ENCODE peak calls at places on chromosomes 3 and 15, in five cellular contexts. C, Z, P, Q and T are unnamed samples.

GRCh38 chr15:69719527-69719926 is 266.9 kb downstream of the RPLP1 start:
- DNase-seq in C (peak), Z (no peak), P (no peak), Q (no peak), T (no peak)

GRCh38 chr3:60064210-60065178 is 1014.7 kb upstream of the CFAP20DC start:
- DNase-seq in C (no peak), Z (no peak), P (no peak), Q (no peak), T (no peak)

GRCh38 chr3:150220791-150221190 is 187.3 kb upstream of the TSC22D2 start:
- DNase-seq in C (no peak), Z (no peak), P (no peak), Q (no peak), T (no peak)

GRCh38 chr3:5019411-5020261 is 40.4 kb downstream of the BHLHE40 start:
- DNase-seq in C (no peak), Z (no peak), P (no peak), Q (no peak), T (peak)

GRCh38 chr15:71713191-71713798 is 97.1 kb upstream of the NR2E3 start:
- DNase-seq in C (no peak), Z (no peak), P (no peak), Q (no peak), T (no peak)

GRCh38 chr3:104835376-104835775 is 531.3 kb upstream of the ALCAM start:
- DNase-seq in C (no peak), Z (no peak), P (no peak), Q (no peak), T (no peak)

GRCh38 chr3:37626722-37627565 is 234.7 kb upstream of the CTDSPL start:
- DNase-seq in C (no peak), Z (no peak), P (no peak), Q (no peak), T (no peak)

GRCh38 chr3:184981071-184981470 is 169.1 kb downstream of the VPS8 start:
- DNase-seq in C (no peak), Z (no peak), P (no peak), Q (no peak), T (no peak)

GRCh38 chr3:123780656-123781055 is 103.5 kb downstream of the MYLK start:
- DNase-seq in C (no peak), Z (no peak), P (no peak), Q (no peak), T (no peak)

GRCh38 chr3:15823092-15823491 is 25.3 kb upstream of the ANKRD28 start:
- DNase-seq in C (no peak), Z (no peak), P (no peak), Q (peak), T (no peak)

GRCh38 chr15:74870496-74871213 is 2.5 kb downstream of the SCAMP2 start:
- DNase-seq in C (no peak), Z (no peak), P (no peak), Q (no peak), T (no peak)

GRCh38 chr3:73512095-73512494 is 112.6 kb downstream of the PDZRN3 start:
- DNase-seq in C (no peak), Z (no peak), P (no peak), Q (no peak), T (no peak)

GRCh38 chr15:61621146-61621545 is 392.0 kb upstream of the RORA start:
- DNase-seq in C (no peak), Z (no peak), P (no peak), Q (peak), T (no peak)

GRCh38 chr3:66983101-66983500 is 15.0 kb upstream of the KBTBD8 start:
- DNase-seq in C (no peak), Z (no peak), P (no peak), Q (no peak), T (no peak)

GRCh38 chr15:41483519-41483918 is 10.2 kb upstream of the ITPKA start:
- DNase-seq in C (no peak), Z (no peak), P (no peak), Q (no peak), T (no peak)

GRCh38 chr3:74091204-74091603 is 466.5 kb upstream of the PDZRN3 start:
- DNase-seq in C (no peak), Z (no peak), P (no peak), Q (no peak), T (no peak)

GRCh38 chr15:92810418-92811138 is 89.5 kb upstream of the CHD2 start:
- DNase-seq in C (peak), Z (no peak), P (peak), Q (peak), T (peak)

GRCh38 chr3:14780927-14781507 is 37.7 kb upstream of the FGD5 start:
- DNase-seq in C (peak), Z (no peak), P (peak), Q (peak), T (no peak)

GRCh38 chr3:28348286-28348636 is 260 bp upstream of the ZCWPW2 start:
- DNase-seq in C (no peak), Z (peak), P (no peak), Q (no peak), T (peak)

DNA sequence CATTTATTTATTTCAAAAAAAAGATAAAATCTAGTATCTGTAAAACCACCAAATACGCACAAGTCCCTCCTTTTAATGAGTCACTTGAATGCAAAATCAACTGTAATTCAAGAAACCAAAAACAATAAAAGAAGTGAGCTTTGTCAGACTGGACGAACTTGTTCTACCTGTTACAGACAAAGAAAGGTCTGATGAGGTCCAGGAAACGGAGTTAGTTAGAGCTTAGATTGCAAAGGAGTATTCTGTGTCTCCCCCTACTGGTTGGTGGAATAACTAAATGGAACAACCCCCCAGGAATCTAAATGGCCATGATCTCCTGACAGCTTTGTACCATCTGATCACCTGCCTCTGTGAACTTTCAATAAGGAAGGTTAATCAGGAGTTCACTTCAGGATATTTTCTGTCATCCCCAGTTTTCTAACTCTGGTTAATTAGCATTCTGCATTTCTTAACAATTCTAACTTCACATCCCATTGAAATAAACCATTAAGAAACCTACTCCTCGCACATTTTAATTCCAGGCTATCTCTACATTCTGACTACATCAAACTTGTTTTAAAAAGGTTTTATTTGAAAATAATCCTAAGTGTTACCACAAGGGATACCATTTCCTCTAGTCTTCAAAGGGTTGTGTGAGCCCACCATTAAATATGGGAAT is 333.0 kb upstream of the SATB1 start:
- DNase-seq in C (peak), Z (peak), P (no peak), Q (peak), T (no peak)
- TF ChIP-seq CTCF in C (peak), Z (peak), P (peak), Q (peak), T (peak)

DNA sequence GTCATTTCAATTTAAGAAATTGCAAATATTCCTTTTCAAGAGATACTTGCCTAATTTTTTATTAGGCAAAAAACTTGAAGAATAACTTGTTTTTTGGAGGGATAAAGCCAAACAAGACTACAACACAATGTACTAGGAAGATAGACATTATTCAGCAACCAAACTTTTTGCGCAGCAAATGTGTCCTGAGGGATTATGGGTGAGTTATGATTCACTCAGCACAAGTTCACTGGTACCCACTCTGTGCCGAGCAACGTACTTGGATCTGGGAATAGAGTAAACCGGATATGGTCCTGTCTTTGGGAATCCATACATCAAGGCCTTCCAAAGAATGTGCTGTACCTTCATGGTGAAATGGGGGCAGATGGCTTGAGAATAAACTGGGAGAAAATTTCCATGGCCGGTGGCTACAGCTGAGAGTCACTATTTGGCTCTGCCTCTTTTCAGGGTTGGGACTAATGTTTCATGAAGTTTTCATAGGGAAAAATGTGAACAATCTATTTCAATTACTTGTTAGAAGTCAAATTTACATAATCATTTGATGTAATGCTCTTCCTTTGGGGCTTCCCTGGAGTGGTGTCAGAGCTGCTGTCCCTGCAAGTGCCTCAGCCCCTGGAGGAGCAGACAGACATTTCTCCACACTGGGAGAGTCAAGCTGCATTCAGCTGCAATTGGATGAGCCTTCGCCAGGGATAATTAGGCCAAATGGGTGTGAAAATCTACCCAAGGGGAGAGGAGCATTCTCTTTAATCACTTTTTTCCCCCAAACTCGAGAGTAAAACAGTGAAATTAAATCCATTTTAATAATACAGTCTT is 315.2 kb downstream of the CLSTN2 start:
- DNase-seq in C (no peak), Z (no peak), P (peak), Q (no peak), T (peak)
- TF ChIP-seq CTCF in C (no peak), Z (no peak), P (no peak), Q (no peak), T (no peak)

GRCh38 chr3:120147072-120147871 is 53.0 kb upstream of the GSK3B start:
- DNase-seq in C (no peak), Z (no peak), P (no peak), Q (no peak), T (no peak)
- TF ChIP-seq CTCF in C (no peak), Z (no peak), P (no peak), Q (peak), T (no peak)

GRCh38 chr15:78139564-78139963 is 8.3 kb upstream of the CIB2 start:
- DNase-seq in C (no peak), Z (no peak), P (no peak), Q (no peak), T (no peak)

GRCh38 chr15:78142332-78142731 is 6.8 kb upstream of the IDH3A start:
- DNase-seq in C (no peak), Z (no peak), P (no peak), Q (no peak), T (no peak)

DNA sequence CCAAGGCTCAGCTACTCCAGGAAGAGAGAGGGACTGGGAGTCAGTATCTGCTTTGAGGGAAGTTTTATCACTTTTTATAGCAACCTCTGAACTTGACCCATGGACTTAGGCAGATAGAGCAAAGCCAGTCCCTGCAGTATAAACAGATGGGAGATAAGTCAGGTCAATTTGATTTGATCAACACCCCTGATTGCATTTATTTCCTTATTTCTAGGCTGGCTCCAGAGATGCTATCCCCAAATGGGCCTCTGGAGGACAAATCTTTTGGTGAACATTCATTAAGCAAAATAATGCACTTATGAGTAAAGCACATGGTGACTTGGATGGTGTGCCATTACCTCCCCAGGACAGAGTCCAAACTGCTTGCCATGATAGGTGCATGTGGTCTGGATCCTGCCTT is 8.9 kb upstream of the IDH3A start:
- DNase-seq in C (no peak), Z (no peak), P (no peak), Q (no peak), T (no peak)
- TF ChIP-seq CTCF in C (no peak), Z (no peak), P (no peak), Q (no peak), T (no peak)